ENCODE peak calls at places on chromosome 21, in four cellular contexts. R is NCI-H146, Y is GM23248, B is fibroblast of mammary gland. W is an unnamed sample.

GRCh38 chr21:32514275-32515055 is 70.9 kb downstream of the TCP10L start:
- DNase-seq in Y (no peak), R (no peak), B (no peak), W (no peak)

GRCh38 chr21:41717573-41718330 is 49.1 kb downstream of the RIPK4 start:
- DNase-seq in B (no peak), R (no peak), Y (no peak), W (no peak)

GRCh38 chr21:32653326-32653901 is 41.2 kb upstream of the CFAP298 start:
- DNase-seq in R (no peak), Y (peak), B (peak), W (no peak)

GRCh38 chr21:43975469-43976098 is 36.5 kb upstream of the TRAPPC10 start:
- DNase-seq in R (peak), Y (peak), B (peak), W (peak)

GRCh38 chr21:26125433-26126167 is 45.0 kb downstream of the APP start:
- DNase-seq in B (no peak), R (no peak), Y (no peak), W (no peak)

GRCh38 chr21:35697321-35697808 is 363.0 kb downstream of the SETD4 start:
- DNase-seq in B (peak), R (peak), Y (peak), W (peak)

GRCh38 chr21:38343691-38344090 is 86.9 kb downstream of the KCNJ15 start:
- DNase-seq in R (no peak), B (peak), Y (peak), W (no peak)

GRCh38 chr21:41425954-41426655 is at the start of gene MX1:
- DNase-seq in Y (peak), B (peak), R (peak), W (no peak)

GRCh38 chr21:32867587-32867986 is 96.0 kb upstream of the PAXBP1 start:
- DNase-seq in Y (no peak), B (no peak), R (no peak), W (no peak)

GRCh38 chr21:34345892-34346291 is 17.9 kb upstream of the KCNE2 start:
- DNase-seq in R (no peak), B (no peak), Y (peak), W (no peak)

GRCh38 chr21:34983680-34984086 is 65.4 kb downstream of the RUNX1 start:
- DNase-seq in B (peak), R (no peak), Y (peak), W (no peak)

GRCh38 chr21:34357889-34358288 is 5.9 kb upstream of the KCNE2 start:
- DNase-seq in Y (no peak), R (no peak), B (no peak), W (no peak)

GRCh38 chr21:45309069-45309521 is 21.4 kb upstream of the POFUT2 start:
- DNase-seq in B (peak), Y (peak), R (no peak), W (no peak)

GRCh38 chr21:38804030-38804616 is 1.6 kb upstream of the ETS2 start:
- DNase-seq in B (no peak), Y (no peak), R (no peak), W (no peak)

GRCh38 chr21:38716942-38717341 is 88.8 kb upstream of the ETS2 start:
- DNase-seq in Y (peak), R (no peak), B (peak), W (no peak)

GRCh38 chr21:34639250-34639649 is 24.3 kb upstream of the RCAN1 start:
- DNase-seq in B (no peak), Y (no peak), R (peak), W (no peak)

GRCh38 chr21:37986751-37987399 is 70.6 kb upstream of the KCNJ6 start:
- DNase-seq in R (peak), B (no peak), Y (no peak), W (peak)

GRCh38 chr21:38358666-38359065 is 101.9 kb downstream of the KCNJ15 start:
- DNase-seq in R (no peak), B (no peak), Y (no peak), W (no peak)

GRCh38 chr21:41610042-41610839 is 102.3 kb upstream of the TMPRSS2 start:
- DNase-seq in R (peak), B (peak), Y (peak), W (peak)

GRCh38 chr21:31908106-31909031 is 35.5 kb downstream of the HUNK start:
- DNase-seq in B (peak), R (no peak), Y (peak), W (no peak)

GRCh38 chr21:42161957-42162681 is 56.8 kb upstream of the ABCG1 start:
- DNase-seq in R (no peak), Y (no peak), B (peak), W (no peak)

W was measured in NCI-H345.